ENCODE peak calls at places on chromosomes 16 and 17, in seven cellular contexts. O, W, V, N, B, T and X are unnamed samples.

GRCh38 chr17:21275047-21275578 is 9.4 kb upstream of the MAP2K3 start:
- DNase-seq in N (no peak), B (no peak), V (no peak), T (no peak), O (no peak), W (peak; percentile 48), X (peak; percentile 70)

GRCh38 chr16:54324716-54325115 is 38.1 kb upstream of the IRX3 start:
- DNase-seq in V (no peak), W (no peak), T (no peak), N (no peak), B (no peak), O (no peak), X (no peak)

GRCh38 chr17:30905742-30906100 is 317 bp downstream of the TEFM start:
- DNase-seq in W (peak; percentile 15), N (peak; percentile 7), V (no peak), T (no peak), O (peak; percentile 53), B (no peak), X (peak; percentile 24)

GRCh38 chr17:49290690-49291326 is 60.2 kb upstream of the PHOSPHO1 start:
- DNase-seq in V (peak; percentile 42), W (peak; percentile 41), N (peak; percentile 61), T (no peak), B (no peak), O (peak; percentile 49), X (peak; percentile 58)

GRCh38 chr17:31510273-31511175 is 119.0 kb downstream of the RAB11FIP4 start:
- DNase-seq in B (no peak), T (peak; percentile 32), V (peak; percentile 58), W (no peak), N (no peak), O (no peak), X (no peak)

GRCh38 chr16:75820672-75821071 is 94.4 kb upstream of the CPHXL start:
- DNase-seq in W (no peak), V (no peak), N (no peak), O (no peak), T (no peak), B (no peak), X (peak; percentile 6)

GRCh38 chr17:63819585-63820537 is 7.4 kb upstream of the PSMC5 start:
- DNase-seq in B (no peak), N (no peak), W (no peak), V (no peak), O (no peak), T (no peak), X (no peak)

GRCh38 chr17:45388604-45389325 is 43.9 kb downstream of the ARHGAP27 start:
- DNase-seq in N (no peak), W (no peak), B (no peak), V (peak; percentile 62), O (no peak), T (no peak), X (no peak)

GRCh38 chr17:32103476-32104113 is 38.7 kb upstream of the RHOT1 start:
- DNase-seq in V (no peak), N (peak; percentile 29), T (no peak), W (no peak), B (no peak), O (no peak), X (peak; percentile 92)

GRCh38 chr16:58177347-58177710 is 20.6 kb downstream of the CSNK2A2 start:
- DNase-seq in V (no peak), N (no peak), W (no peak), T (no peak), B (no peak), O (no peak), X (no peak)

GRCh38 chr16:19348578-19349315 is 63.2 kb downstream of the CLEC19A start:
- DNase-seq in O (no peak), V (no peak), N (no peak), T (no peak), W (peak; percentile 30), B (no peak), X (peak; percentile 88)